ENCODE peak calls at places on chromosomes 13 and 19, in seven cellular contexts. One of them, this sample, is unnamed.

GRCh38 chr19:55766466-55766865 is 2.5 kb upstream of the RFPL4AL1 start:
- DNase-seq in PC-9: no peak
- DNase-seq in uterus: no peak
- DNase-seq in left ventricle myocardium inferior: no peak
- DNase-seq in GM12878: peak; percentile 5
- DNase-seq in Peyer's patch: no peak
- DNase-seq in IMR-90: no peak
- DNase-seq in this sample: no peak

GRCh38 chr19:56348289-56348877 is 33.7 kb upstream of the ZSCAN5A start:
- DNase-seq in PC-9: no peak
- DNase-seq in uterus: no peak
- DNase-seq in left ventricle myocardium inferior: no peak
- DNase-seq in GM12878: no peak
- DNase-seq in Peyer's patch: no peak
- DNase-seq in IMR-90: no peak
- DNase-seq in this sample: no peak

GRCh38 chr19:47369923-47370625 is 21.0 kb downstream of the DHX34 start:
- DNase-seq in PC-9: no peak
- DNase-seq in uterus: no peak
- DNase-seq in left ventricle myocardium inferior: no peak
- DNase-seq in GM12878: no peak
- DNase-seq in Peyer's patch: no peak
- DNase-seq in IMR-90: peak; percentile 74
- DNase-seq in this sample: no peak

GRCh38 chr13:39058040-39058439 is 19.8 kb downstream of the NHLRC3 start:
- DNase-seq in PC-9: no peak
- DNase-seq in uterus: no peak
- DNase-seq in left ventricle myocardium inferior: no peak
- DNase-seq in GM12878: no peak
- DNase-seq in Peyer's patch: no peak
- DNase-seq in IMR-90: no peak
- DNase-seq in this sample: no peak

GRCh38 chr19:18417250-18418033 is 1.8 kb upstream of the SSBP4 start:
- DNase-seq in PC-9: peak; percentile 59
- DNase-seq in uterus: peak; percentile 81
- DNase-seq in left ventricle myocardium inferior: peak; percentile 88
- DNase-seq in GM12878: no peak
- DNase-seq in Peyer's patch: peak; percentile 81
- DNase-seq in IMR-90: peak; percentile 73
- DNase-seq in this sample: no peak

GRCh38 chr13:44440046-44440608 is 66.5 kb downstream of the SERP2 start:
- DNase-seq in PC-9: no peak
- DNase-seq in uterus: no peak
- DNase-seq in left ventricle myocardium inferior: no peak
- DNase-seq in GM12878: no peak
- DNase-seq in Peyer's patch: no peak
- DNase-seq in IMR-90: no peak
- DNase-seq in this sample: no peak

GRCh38 chr13:51764184-51765141 is 39.5 kb downstream of the DHRS12 start:
- DNase-seq in PC-9: no peak
- DNase-seq in uterus: peak; percentile 60
- DNase-seq in left ventricle myocardium inferior: peak; percentile 77
- DNase-seq in GM12878: peak; percentile 65
- DNase-seq in Peyer's patch: peak; percentile 78
- DNase-seq in IMR-90: peak; percentile 97
- DNase-seq in this sample: peak; percentile 19

GRCh38 chr19:12034610-12035009 is 869 bp downstream of the ZNF433 start:
- DNase-seq in PC-9: no peak
- DNase-seq in uterus: no peak
- DNase-seq in left ventricle myocardium inferior: no peak
- DNase-seq in GM12878: no peak
- DNase-seq in Peyer's patch: no peak
- DNase-seq in IMR-90: no peak
- DNase-seq in this sample: no peak

GRCh38 chr19:35143231-35143715 is at the start of gene FXYD7:
- DNase-seq in PC-9: no peak
- DNase-seq in uterus: peak; percentile 51
- DNase-seq in left ventricle myocardium inferior: no peak
- DNase-seq in GM12878: no peak
- DNase-seq in Peyer's patch: no peak
- DNase-seq in IMR-90: no peak
- DNase-seq in this sample: no peak

GRCh38 chr19:12791345-12792047 is at the start of gene JUNB:
- DNase-seq in PC-9: peak; percentile 89
- DNase-seq in uterus: peak; percentile 97
- DNase-seq in left ventricle myocardium inferior: peak; percentile 98
- DNase-seq in GM12878: peak; percentile 86
- DNase-seq in Peyer's patch: peak; percentile 99
- DNase-seq in IMR-90: peak; percentile 96
- DNase-seq in this sample: peak; percentile 98

GRCh38 chr13:26095846-26096245 is 44.0 kb upstream of the SHISA2 start:
- DNase-seq in PC-9: no peak
- DNase-seq in uterus: no peak
- DNase-seq in left ventricle myocardium inferior: no peak
- DNase-seq in GM12878: no peak
- DNase-seq in Peyer's patch: no peak
- DNase-seq in IMR-90: no peak
- DNase-seq in this sample: no peak

GRCh38 chr13:53017433-53017970 is 11.1 kb upstream of the OLFM4 start:
- DNase-seq in PC-9: no peak
- DNase-seq in uterus: no peak
- DNase-seq in left ventricle myocardium inferior: no peak
- DNase-seq in GM12878: no peak
- DNase-seq in Peyer's patch: no peak
- DNase-seq in IMR-90: no peak
- DNase-seq in this sample: no peak

GRCh38 chr13:31556376-31556775 is 182.9 kb upstream of the RXFP2 start:
- DNase-seq in PC-9: no peak
- DNase-seq in uterus: no peak
- DNase-seq in left ventricle myocardium inferior: no peak
- DNase-seq in GM12878: no peak
- DNase-seq in Peyer's patch: no peak
- DNase-seq in IMR-90: peak; percentile 2
- DNase-seq in this sample: no peak

GRCh38 chr19:703651-704446 is 4.9 kb upstream of the PALM start:
- DNase-seq in PC-9: peak; percentile 43
- DNase-seq in uterus: peak; percentile 77
- DNase-seq in left ventricle myocardium inferior: peak; percentile 77
- DNase-seq in GM12878: no peak
- DNase-seq in Peyer's patch: peak; percentile 86
- DNase-seq in IMR-90: peak; percentile 18
- DNase-seq in this sample: peak; percentile 59

GRCh38 chr19:1066748-1067340 is at the start of gene ARHGAP45:
- DNase-seq in PC-9: no peak
- DNase-seq in uterus: no peak
- DNase-seq in left ventricle myocardium inferior: no peak
- DNase-seq in GM12878: no peak
- DNase-seq in Peyer's patch: peak; percentile 92
- DNase-seq in IMR-90: no peak
- DNase-seq in this sample: peak; percentile 86

GRCh38 chr13:79541426-79542049 is 60.6 kb downstream of the NDFIP2 start:
- DNase-seq in PC-9: peak; percentile 46
- DNase-seq in uterus: no peak
- DNase-seq in left ventricle myocardium inferior: no peak
- DNase-seq in GM12878: peak; percentile 49
- DNase-seq in Peyer's patch: no peak
- DNase-seq in IMR-90: peak; percentile 73
- DNase-seq in this sample: no peak

GRCh38 chr13:28621439-28621838 is 37.5 kb upstream of the POMP start:
- DNase-seq in PC-9: no peak
- DNase-seq in uterus: no peak
- DNase-seq in left ventricle myocardium inferior: no peak
- DNase-seq in GM12878: no peak
- DNase-seq in Peyer's patch: no peak
- DNase-seq in IMR-90: no peak
- DNase-seq in this sample: no peak

GRCh38 chr13:99605417-99606321 is 104.4 kb downstream of the TM9SF2 start:
- DNase-seq in PC-9: no peak
- DNase-seq in uterus: peak; percentile 30
- DNase-seq in left ventricle myocardium inferior: peak; percentile 38
- DNase-seq in GM12878: no peak
- DNase-seq in Peyer's patch: peak; percentile 86
- DNase-seq in IMR-90: no peak
- DNase-seq in this sample: peak; percentile 45

GRCh38 chr13:97953376-97953970 is at the start of gene IPO5:
- DNase-seq in PC-9: no peak
- DNase-seq in uterus: no peak
- DNase-seq in left ventricle myocardium inferior: no peak
- DNase-seq in GM12878: no peak
- DNase-seq in Peyer's patch: no peak
- DNase-seq in IMR-90: peak; percentile 73
- DNase-seq in this sample: no peak

GRCh38 chr19:16185123-16185924 is at the start of gene FAM32A:
- DNase-seq in PC-9: peak; percentile 98
- DNase-seq in uterus: peak; percentile 99
- DNase-seq in left ventricle myocardium inferior: peak; percentile 99
- DNase-seq in GM12878: peak; percentile 98
- DNase-seq in Peyer's patch: peak; percentile 100
- DNase-seq in IMR-90: peak; percentile 99
- DNase-seq in this sample: peak; percentile 98
- TF ChIP-seq CTCF in PC-9: no peak
- TF ChIP-seq CTCF in uterus: peak; percentile 42
- TF ChIP-seq CTCF in left ventricle myocardium inferior: peak; percentile 53
- TF ChIP-seq CTCF in GM12878: no peak
- TF ChIP-seq CTCF in Peyer's patch: peak; percentile 48
- TF ChIP-seq CTCF in IMR-90: peak; percentile 22
- TF ChIP-seq CTCF in this sample: no peak

DNA sequence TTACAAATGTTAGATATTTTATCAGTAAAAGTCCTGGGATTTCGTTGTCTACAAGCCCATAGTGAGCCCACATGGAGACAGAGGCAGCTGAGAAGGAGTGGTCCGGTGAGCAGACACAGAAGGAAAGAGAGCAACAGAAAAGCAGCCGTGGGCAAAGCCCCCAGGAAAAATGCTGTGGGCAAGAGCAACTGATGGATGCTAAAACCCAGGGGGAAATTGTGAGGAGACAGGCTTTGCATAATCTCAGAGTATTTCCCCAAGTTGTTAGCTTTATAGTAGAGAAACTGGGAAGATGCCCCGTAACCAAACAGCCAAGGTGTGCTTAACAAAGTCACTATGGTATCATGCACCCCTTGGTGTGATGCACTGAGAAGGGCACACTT is 35.1 kb downstream of the GJA3 start:
- DNase-seq in PC-9: no peak
- DNase-seq in uterus: no peak
- DNase-seq in left ventricle myocardium inferior: no peak
- DNase-seq in GM12878: no peak
- DNase-seq in Peyer's patch: peak; percentile 17
- DNase-seq in IMR-90: no peak
- DNase-seq in this sample: no peak
- H3K27ac ChIP-seq in PC-9: no peak overlapping the region
- H3K27ac ChIP-seq in uterus: no peak overlapping the region
- H3K27ac ChIP-seq in left ventricle myocardium inferior: peak overlapping the region; percentile 97
- H3K27ac ChIP-seq in GM12878: no peak overlapping the region
- H3K27ac ChIP-seq in Peyer's patch: no peak overlapping the region
- H3K27ac ChIP-seq in IMR-90: no peak overlapping the region
- H3K27ac ChIP-seq in this sample: no peak overlapping the region

DNA sequence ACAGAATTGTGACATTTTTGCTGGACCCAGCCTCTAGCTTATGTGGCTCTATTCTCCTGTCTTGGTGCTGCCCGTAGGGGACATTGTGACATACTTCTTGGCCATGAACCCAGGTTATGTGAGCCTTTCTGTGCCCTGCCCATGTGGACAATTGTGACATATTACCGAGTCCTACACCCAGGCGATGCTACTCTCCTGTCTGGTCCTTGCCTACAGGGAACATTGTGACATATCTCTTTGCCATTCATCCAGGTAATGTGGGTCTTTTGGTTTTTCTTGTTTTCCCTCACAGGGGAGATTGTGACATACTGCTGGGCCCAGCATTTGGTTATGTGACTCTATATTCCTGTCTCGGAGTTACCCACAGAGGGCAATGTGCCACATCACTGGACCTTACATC is 71.5 kb upstream of the ZNF43 start:
- DNase-seq in PC-9: no peak
- DNase-seq in uterus: no peak
- DNase-seq in left ventricle myocardium inferior: no peak
- DNase-seq in GM12878: no peak
- DNase-seq in Peyer's patch: no peak
- DNase-seq in IMR-90: no peak
- DNase-seq in this sample: no peak
- H3K9me3 ChIP-seq in PC-9: peaks cover 3% of the 10 kb centered on the region
- H3K9me3 ChIP-seq in uterus: no peaks in the 10 kb centered on the region
- H3K9me3 ChIP-seq in left ventricle myocardium inferior: peaks cover 15% of the 10 kb centered on the region
- H3K9me3 ChIP-seq in GM12878: no peaks in the 10 kb centered on the region
- H3K9me3 ChIP-seq in Peyer's patch: no peaks in the 10 kb centered on the region
- H3K9me3 ChIP-seq in IMR-90: peaks cover 33% of the 10 kb centered on the region
- H3K9me3 ChIP-seq in this sample: no peaks in the 10 kb centered on the region

GRCh38 chr13:88000239-88000638 is 329.1 kb downstream of the SLITRK5 start:
- DNase-seq in PC-9: no peak
- DNase-seq in uterus: no peak
- DNase-seq in left ventricle myocardium inferior: no peak
- DNase-seq in GM12878: no peak
- DNase-seq in Peyer's patch: no peak
- DNase-seq in IMR-90: peak; percentile 1
- DNase-seq in this sample: no peak
- TF ChIP-seq CTCF in PC-9: no peak
- TF ChIP-seq CTCF in uterus: no peak
- TF ChIP-seq CTCF in left ventricle myocardium inferior: no peak
- TF ChIP-seq CTCF in GM12878: no peak
- TF ChIP-seq CTCF in Peyer's patch: no peak
- TF ChIP-seq CTCF in IMR-90: peak; percentile 20
- TF ChIP-seq CTCF in this sample: no peak

This sample was measured in CD4-positive, alpha-beta T cell.